ENCODE peak calls at places on chromosomes 16 and 17, in seven cellular contexts. H is AG09319, I is left ventricle myocardium inferior, A is uterus, O is MM.1S, W is cardiac fibroblast, G is prostate gland. D is an unnamed sample.

GRCh38 chr16:56793504-56793903 is 63.6 kb downstream of the NUP93 start:
- DNase-seq in H (no peak), I (no peak), A (no peak), O (peak), W (peak), G (no peak), D (peak)

GRCh38 chr17:68011199-68011665 is 15.0 kb upstream of the C17orf58 start:
- DNase-seq in H (no peak), I (peak), A (no peak), O (peak), W (peak), G (no peak), D (peak)

GRCh38 chr16:71670537-71670936 is 44.6 kb downstream of the MARVELD3 start:
- DNase-seq in H (no peak), I (no peak), A (no peak), O (no peak), W (no peak), G (no peak), D (no peak)

GRCh38 chr17:4161179-4161559 is 18.2 kb downstream of the CYB5D2 start:
- DNase-seq in H (peak), I (no peak), A (no peak), O (no peak), W (peak), G (peak), D (no peak)

GRCh38 chr17:55284001-55284884 is 19.5 kb downstream of the HLF start:
- DNase-seq in H (no peak), I (no peak), A (no peak), O (no peak), W (no peak), G (no peak), D (no peak)

GRCh38 chr17:72600934-72601333 is 480.1 kb downstream of the SOX9 start:
- DNase-seq in H (no peak), I (no peak), A (no peak), O (no peak), W (peak), G (no peak), D (no peak)

GRCh38 chr17:42670199-42670924 is 6.4 kb downstream of the PLEKHH3 start:
- DNase-seq in H (no peak), I (no peak), A (no peak), O (peak), W (no peak), G (no peak), D (no peak)

GRCh38 chr17:82604532-82604931 is 43.7 kb downstream of the WDR45B start:
- DNase-seq in H (no peak), I (no peak), A (no peak), O (no peak), W (no peak), G (no peak), D (no peak)

GRCh38 chr16:12119562-12119961 is 143.0 kb downstream of the SNX29 start:
- DNase-seq in H (no peak), I (peak), A (no peak), O (no peak), W (peak), G (no peak), D (no peak)

GRCh38 chr17:72460711-72461110 is 339.9 kb downstream of the SOX9 start:
- DNase-seq in H (no peak), I (no peak), A (no peak), O (no peak), W (no peak), G (no peak), D (no peak)

GRCh38 chr17:50621562-50621961 is 13.1 kb upstream of the ABCC3 start:
- DNase-seq in H (no peak), I (no peak), A (no peak), O (no peak), W (peak), G (no peak), D (no peak)

GRCh38 chr17:81514485-81514734 is 1.8 kb upstream of the ACTG1 start:
- DNase-seq in H (no peak), I (no peak), A (no peak), O (no peak), W (no peak), G (no peak), D (no peak)

GRCh38 chr16:56332464-56333079 is 92.8 kb downstream of the AMFR start:
- DNase-seq in H (no peak), I (peak), A (peak), O (peak), W (peak), G (no peak), D (peak)

GRCh38 chr17:83100853-83101391 is 21.5 kb downstream of the METRNL start:
- DNase-seq in H (no peak), I (no peak), A (no peak), O (peak), W (no peak), G (no peak), D (no peak)

GRCh38 chr16:24151482-24151939 is 104.6 kb upstream of the CACNG3 start:
- DNase-seq in H (no peak), I (no peak), A (no peak), O (no peak), W (no peak), G (no peak), D (peak)

GRCh38 chr16:87201052-87201451 is 116.1 kb downstream of the C16orf95 start:
- DNase-seq in H (peak), I (peak), A (no peak), O (no peak), W (peak), G (no peak), D (no peak)

GRCh38 chr17:82819015-82819414 is 20.8 kb downstream of the ZNF750 start:
- DNase-seq in H (no peak), I (no peak), A (no peak), O (no peak), W (no peak), G (no peak), D (no peak)

GRCh38 chr16:80283450-80284392 is 257.1 kb upstream of the DYNLRB2 start:
- DNase-seq in H (peak), I (no peak), A (no peak), O (no peak), W (no peak), G (no peak), D (no peak)

GRCh38 chr16:77637939-77638338 is 84.4 kb upstream of the NUDT7 start:
- DNase-seq in H (no peak), I (no peak), A (no peak), O (no peak), W (peak), G (no peak), D (no peak)

GRCh38 chr16:83586036-83586810 is 221.6 kb upstream of the HSBP1 start:
- DNase-seq in H (no peak), I (no peak), A (no peak), O (no peak), W (no peak), G (no peak), D (no peak)

GRCh38 chr17:37608369-37609169 is 649 bp downstream of the SYNRG start:
- DNase-seq in H (no peak), I (no peak), A (no peak), O (peak), W (peak), G (peak), D (peak)

GRCh38 chr17:61284174-61284573 is 115.5 kb upstream of the TBX2 start:
- DNase-seq in H (no peak), I (no peak), A (no peak), O (no peak), W (peak), G (no peak), D (no peak)

GRCh38 chr17:65984299-65984698 is 207.6 kb downstream of the CEP112 start:
- DNase-seq in H (no peak), I (no peak), A (no peak), O (no peak), W (peak), G (no peak), D (no peak)

GRCh38 chr16:50265260-50265659 is 1.1 kb upstream of the ADCY7 start:
- DNase-seq in H (no peak), I (no peak), A (no peak), O (peak), W (no peak), G (no peak), D (no peak)

GRCh38 chr16:49094471-49094870 is 187.2 kb downstream of the CBLN1 start:
- DNase-seq in H (no peak), I (no peak), A (no peak), O (no peak), W (no peak), G (no peak), D (no peak)

GRCh38 chr16:30112197-30113030 is 923 bp downstream of the GDPD3 start:
- DNase-seq in H (no peak), I (peak), A (peak), O (peak), W (peak), G (no peak), D (peak)

GRCh38 chr16:24544640-24545039 is 5.3 kb downstream of the RBBP6 start:
- DNase-seq in H (no peak), I (no peak), A (no peak), O (no peak), W (peak), G (no peak), D (no peak)

GRCh38 chr17:29583324-29584248 is 5.9 kb downstream of the GIT1 start:
- DNase-seq in H (no peak), I (peak), A (peak), O (no peak), W (no peak), G (no peak), D (no peak)

GRCh38 chr16:10153993-10154788 is 28.0 kb downstream of the GRIN2A start:
- DNase-seq in H (no peak), I (no peak), A (no peak), O (no peak), W (no peak), G (no peak), D (no peak)

GRCh38 chr16:24013733-24014645 is 178.2 kb downstream of the PRKCB start:
- DNase-seq in H (no peak), I (no peak), A (no peak), O (peak), W (no peak), G (no peak), D (no peak)

GRCh38 chr16:55640714-55641327 is 15.0 kb upstream of the SLC6A2 start:
- DNase-seq in H (no peak), I (no peak), A (no peak), O (no peak), W (no peak), G (no peak), D (no peak)

GRCh38 chr17:82157046-82158035 is 55.3 kb downstream of the CCDC57 start:
- DNase-seq in H (no peak), I (no peak), A (no peak), O (no peak), W (no peak), G (no peak), D (no peak)

GRCh38 chr17:60168654-60169053 is 18.9 kb downstream of the CA4 start:
- DNase-seq in H (no peak), I (no peak), A (no peak), O (no peak), W (no peak), G (no peak), D (no peak)

GRCh38 chr16:86051376-86052114 is 152.6 kb downstream of the IRF8 start:
- DNase-seq in H (no peak), I (no peak), A (no peak), O (no peak), W (no peak), G (no peak), D (no peak)

GRCh38 chr16:86050111-86050510 is 151.1 kb downstream of the IRF8 start:
- DNase-seq in H (no peak), I (no peak), A (no peak), O (no peak), W (no peak), G (no peak), D (no peak)

GRCh38 chr16:86052115-86052670 is 153.2 kb downstream of the IRF8 start:
- DNase-seq in H (no peak), I (no peak), A (no peak), O (no peak), W (no peak), G (no peak), D (no peak)

GRCh38 chr16:86049641-86050040 is 150.7 kb downstream of the IRF8 start:
- DNase-seq in H (no peak), I (no peak), A (no peak), O (no peak), W (no peak), G (no peak), D (no peak)

DNA sequence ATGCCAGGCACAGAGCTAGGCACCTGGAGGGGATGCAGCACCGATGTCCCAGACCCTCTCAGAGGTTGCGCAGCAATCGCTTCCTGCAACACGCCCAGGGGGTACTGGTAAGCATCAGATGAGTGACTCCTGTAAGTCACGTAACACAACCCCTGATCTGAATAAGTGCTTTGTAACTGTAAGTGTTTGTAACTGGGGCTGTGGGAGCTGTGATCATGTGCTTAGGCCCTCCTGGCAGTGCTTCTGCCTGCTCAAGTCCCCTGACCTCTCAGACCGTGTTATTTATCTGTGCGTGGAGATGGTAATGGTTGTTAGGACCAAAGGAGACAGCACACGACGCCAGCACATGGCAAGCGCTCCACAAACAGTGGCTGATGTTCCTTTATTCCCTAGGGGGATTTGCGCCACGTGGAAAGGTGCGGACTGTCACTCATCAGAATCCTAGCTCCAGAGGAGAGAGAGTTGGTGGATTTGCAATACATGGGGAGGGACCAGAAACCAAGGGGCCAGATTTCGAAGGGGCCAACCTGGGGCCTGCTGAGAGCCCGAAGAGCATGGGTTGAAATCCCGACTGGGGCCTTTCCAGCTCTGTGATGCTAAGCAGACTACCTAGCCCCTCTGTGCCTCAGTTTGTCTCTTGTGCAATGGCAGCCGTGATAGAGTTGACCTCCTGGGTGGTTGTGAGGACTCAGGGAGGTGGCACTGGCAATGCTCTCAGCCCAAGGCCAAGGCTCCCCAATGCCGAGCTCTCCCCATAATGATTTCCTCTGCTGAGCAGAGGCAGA is 151.8 kb downstream of the IRF8 start:
- DNase-seq in H (no peak), I (no peak), A (no peak), O (no peak), W (no peak), G (no peak), D (no peak)
- TF ChIP-seq CTCF in H (no peak), I (no peak), A (no peak), O (no peak), W (no peak), G (no peak), D (no peak)

GRCh38 chr17:45424769-45425124 is 7.9 kb downstream of the ARHGAP27 start:
- DNase-seq in H (no peak), I (no peak), A (no peak), O (no peak), W (no peak), G (no peak), D (no peak)

GRCh38 chr17:45423936-45424335 is 8.7 kb downstream of the ARHGAP27 start:
- DNase-seq in H (no peak), I (no peak), A (no peak), O (no peak), W (no peak), G (no peak), D (no peak)

GRCh38 chr17:45426561-45426960 is 6.1 kb downstream of the ARHGAP27 start:
- DNase-seq in H (no peak), I (no peak), A (no peak), O (no peak), W (no peak), G (no peak), D (no peak)

GRCh38 chr17:45425984-45426413 is 6.7 kb downstream of the ARHGAP27 start:
- DNase-seq in H (no peak), I (no peak), A (no peak), O (no peak), W (no peak), G (no peak), D (no peak)

GRCh38 chr17:45425125-45425983 is 7.3 kb downstream of the ARHGAP27 start:
- DNase-seq in H (no peak), I (peak), A (no peak), O (no peak), W (peak), G (peak), D (no peak)
- TF ChIP-seq CTCF in H (peak), I (peak), A (no peak), O (peak), W (peak), G (peak), D (no peak)

GRCh38 chr17:58679263-58680037 is 12.4 kb downstream of the TEX14 start:
- DNase-seq in H (no peak), I (no peak), A (no peak), O (no peak), W (peak), G (no peak), D (no peak)
- TF ChIP-seq CTCF in H (no peak), I (no peak), A (no peak), O (no peak), W (no peak), G (no peak), D (no peak)

DNA sequence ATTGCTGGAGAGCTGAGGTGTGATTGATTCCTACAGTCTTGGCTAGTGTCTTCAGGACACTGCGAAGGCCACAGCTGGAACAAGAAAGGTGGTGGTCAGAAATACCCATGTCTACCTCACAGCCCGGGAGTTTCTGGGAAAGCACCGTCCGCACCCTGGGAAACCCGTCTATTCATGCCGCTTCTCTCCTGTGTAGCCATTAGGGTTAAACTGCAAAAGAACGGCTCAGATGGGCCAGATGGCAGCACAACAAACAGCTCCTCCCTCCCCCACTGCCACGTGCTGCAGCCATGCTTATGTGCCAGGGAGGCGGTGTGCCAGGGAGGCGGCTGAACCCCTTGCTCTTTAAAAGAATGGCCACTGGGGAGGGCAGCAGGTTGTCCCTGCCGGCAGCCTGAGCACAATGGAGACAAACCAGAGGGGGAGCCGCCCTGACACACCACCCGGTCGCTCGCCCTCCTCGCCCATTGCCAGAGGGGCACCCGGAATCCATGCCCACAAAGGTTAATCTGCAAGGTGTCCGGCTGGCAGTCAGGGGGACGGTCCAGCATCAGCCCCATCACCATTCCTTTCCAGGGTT is 65.2 kb downstream of the CYTH1 start:
- DNase-seq in H (peak), I (peak), A (peak), O (peak), W (peak), G (peak), D (no peak)
- TF ChIP-seq CTCF in H (no peak), I (peak), A (no peak), O (no peak), W (no peak), G (peak), D (no peak)

GRCh38 chr17:14856156-14856555 is 409.0 kb downstream of the PMP22 start:
- DNase-seq in H (no peak), I (no peak), A (no peak), O (no peak), W (no peak), G (no peak), D (no peak)

GRCh38 chr17:14854691-14855090 is 410.4 kb downstream of the PMP22 start:
- DNase-seq in H (no peak), I (no peak), A (no peak), O (no peak), W (no peak), G (no peak), D (no peak)

GRCh38 chr17:14864127-14864526 is 401.0 kb downstream of the PMP22 start:
- DNase-seq in H (no peak), I (no peak), A (no peak), O (no peak), W (no peak), G (no peak), D (no peak)

DNA sequence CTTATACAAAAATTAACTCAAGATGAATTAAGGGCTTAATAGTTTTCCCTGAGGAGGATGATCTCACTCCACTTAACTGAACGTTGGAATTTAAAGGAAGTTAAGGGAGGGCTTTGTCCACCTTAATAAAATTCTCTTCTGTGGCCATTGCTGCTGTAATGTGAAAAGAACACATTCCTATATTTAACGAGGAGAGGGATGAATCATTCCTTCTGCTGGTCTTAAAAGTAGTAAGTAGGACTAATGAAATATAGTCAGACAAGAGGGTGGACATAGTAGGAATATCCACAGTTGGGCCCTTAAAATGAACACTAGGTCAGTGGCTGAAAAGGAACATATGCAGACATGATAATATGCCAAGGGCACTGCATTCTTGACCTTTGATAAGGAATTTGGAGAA is 405.6 kb downstream of the PMP22 start:
- DNase-seq in H (no peak), I (no peak), A (no peak), O (no peak), W (peak), G (no peak), D (no peak)
- TF ChIP-seq CTCF in H (no peak), I (no peak), A (no peak), O (no peak), W (no peak), G (no peak), D (no peak)

DNA sequence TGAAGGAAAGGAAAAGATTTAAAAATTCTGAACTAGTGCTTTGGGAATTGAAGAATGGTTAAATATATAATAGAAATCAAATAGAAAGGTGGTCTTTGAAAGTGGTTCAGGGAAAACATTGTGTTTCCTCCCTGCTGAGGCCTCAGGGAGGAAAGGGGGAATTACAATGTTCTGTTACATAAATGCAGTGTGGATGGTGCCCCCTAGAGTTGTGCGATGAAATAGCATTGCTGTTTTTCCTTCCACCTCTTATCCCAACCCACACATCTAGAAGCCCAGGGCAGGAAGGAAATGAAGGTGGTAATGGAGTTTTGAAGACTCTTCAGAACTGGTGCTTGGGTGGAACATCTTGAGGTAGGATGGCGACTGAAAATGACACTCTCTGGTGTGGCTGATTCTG is 6.4 kb upstream of the TOX3 start:
- DNase-seq in H (no peak), I (no peak), A (no peak), O (no peak), W (no peak), G (no peak), D (no peak)
- TF ChIP-seq CTCF in H (no peak), I (no peak), A (no peak), O (no peak), W (no peak), G (no peak), D (peak)

GRCh38 chr16:81713295-81713772 is 65.8 kb upstream of the PLCG2 start:
- DNase-seq in H (no peak), I (no peak), A (no peak), O (no peak), W (no peak), G (no peak), D (no peak)
- TF ChIP-seq CTCF in H (no peak), I (no peak), A (no peak), O (no peak), W (no peak), G (no peak), D (no peak)

D was measured in endothelial cell.